ENCODE peak calls at places on chromosomes 7 and 10, in ten cellular contexts. X is T follicular helper cell; R is T-helper 1 cell; B is neural progenitor cell; C is NCI-H187; E is mammary epithelial cell; I is GM10248; P is GM06990; Y is activated CD8-positive, alpha-beta memory T cell treated with anti-CD3 and anti-CD28 coated beads, Interleukin-2, amount 50 U/mL, for 48 hours; H is T1000. A is an unnamed sample.
A peak's percentile ranks its signal among the peaks of the same experiment; 100 is the strongest.

GRCh38 chr10:92880233-92880861 is 32.0 kb downstream of the EXOC6 start:
- DNase-seq in R (no peak), Y (no peak), E (peak; percentile 17), I (no peak), C (no peak), B (peak; percentile 59), P (no peak), X (no peak), H (peak; percentile 12), A (no peak)

GRCh38 chr7:28052933-28053332 is 127.7 kb downstream of the JAZF1 start:
- DNase-seq in P (no peak), B (no peak), X (no peak), R (no peak), E (peak; percentile 54), C (no peak), H (no peak), Y (no peak), I (no peak), A (no peak)

GRCh38 chr7:155529346-155529745 is 17.0 kb downstream of the CNPY1 start:
- DNase-seq in B (no peak), X (no peak), P (no peak), Y (no peak), H (no peak), I (no peak), R (no peak), E (no peak), C (no peak), A (no peak)

GRCh38 chr7:80721880-80722595 is 83.6 kb downstream of the CD36 start:
- DNase-seq in C (no peak), X (no peak), B (peak; percentile 29), I (no peak), H (no peak), Y (no peak), P (no peak), E (peak; percentile 76), R (no peak), A (no peak)

GRCh38 chr10:132446661-132447445 is 49.9 kb downstream of the PWWP2B start:
- DNase-seq in P (peak; percentile 48), X (peak; percentile 50), H (no peak), B (no peak), I (peak; percentile 59), C (no peak), Y (peak; percentile 85), E (peak; percentile 64), R (peak; percentile 51), A (no peak)

GRCh38 chr7:93516834-93517233 is 57.7 kb downstream of the CALCR start:
- DNase-seq in B (no peak), P (no peak), Y (no peak), H (no peak), I (no peak), E (no peak), R (no peak), X (no peak), C (no peak), A (no peak)

GRCh38 chr10:43904301-43904700 is 255.6 kb upstream of the ZNF32 start:
- DNase-seq in P (no peak), H (no peak), Y (no peak), X (no peak), C (no peak), I (no peak), E (no peak), R (no peak), B (no peak), A (no peak)

GRCh38 chr10:76036410-76036940 is 605.1 kb downstream of the LRMDA start:
- DNase-seq in X (no peak), B (peak; percentile 69), R (no peak), P (peak; percentile 22), E (peak; percentile 45), C (peak; percentile 8), H (peak; percentile 55), I (peak; percentile 73), Y (peak; percentile 72), A (peak; percentile 58)

GRCh38 chr7:152202056-152202455 is 176.6 kb downstream of the GALNT11 start:
- DNase-seq in I (no peak), X (no peak), C (no peak), P (no peak), R (no peak), H (no peak), B (no peak), E (peak; percentile 32), Y (no peak), A (no peak)

GRCh38 chr7:44293561-44294324 is 31.7 kb downstream of the CAMK2B start:
- DNase-seq in X (no peak), I (no peak), H (no peak), B (peak; percentile 57), C (no peak), P (no peak), Y (peak; percentile 37), E (no peak), R (no peak), A (peak; percentile 1)

GRCh38 chr7:106063039-106063438 is 49.1 kb downstream of the SYPL1 start:
- DNase-seq in I (no peak), P (no peak), C (no peak), E (no peak), B (no peak), H (no peak), X (no peak), Y (peak; percentile 22), R (no peak), A (no peak)

GRCh38 chr10:103695584-103696005 is 159.8 kb downstream of the SH3PXD2A start:
- DNase-seq in Y (no peak), R (no peak), I (peak; percentile 47), X (no peak), H (no peak), B (no peak), C (no peak), E (no peak), P (peak; percentile 59), A (no peak)

GRCh38 chr10:127694580-127695193 is 42.3 kb upstream of the FOXI2 start:
- DNase-seq in X (no peak), B (peak; percentile 84), H (no peak), E (peak; percentile 5), C (no peak), R (no peak), P (no peak), I (peak; percentile 33), Y (peak; percentile 79), A (peak; percentile 12)

GRCh38 chr10:29120216-29120615 is 168.7 kb upstream of the LYZL1 start:
- DNase-seq in B (no peak), Y (no peak), P (no peak), R (no peak), C (no peak), X (no peak), H (peak; percentile 60), I (no peak), E (peak; percentile 84), A (no peak)

GRCh38 chr7:5872326-5872725 is 8.3 kb upstream of the OCM start:
- DNase-seq in E (no peak), Y (no peak), I (no peak), C (no peak), X (no peak), P (no peak), H (no peak), R (no peak), B (no peak), A (no peak)

GRCh38 chr10:121069061-121069850 is 218.1 kb downstream of the WDR11 start:
- DNase-seq in X (no peak), I (peak; percentile 22), R (no peak), C (no peak), P (peak; percentile 47), B (no peak), Y (no peak), H (no peak), E (peak; percentile 98), A (peak; percentile 13)

GRCh38 chr10:113788604-113789083 is 37.2 kb downstream of the PLEKHS1 start:
- DNase-seq in H (peak; percentile 66), C (no peak), I (peak; percentile 30), E (peak; percentile 98), Y (no peak), R (no peak), B (no peak), X (no peak), P (peak; percentile 37), A (no peak)

GRCh38 chr7:80372415-80372814 is 139.4 kb downstream of the GNAT3 start:
- DNase-seq in E (no peak), R (no peak), H (no peak), X (no peak), C (no peak), I (no peak), Y (no peak), P (no peak), B (no peak), A (no peak)

A was measured in GM19239.